ENCODE peak calls at places on chromosomes 6 and 20, in ten cellular contexts. One of them, this sample, is unnamed.

GRCh38 chr20:6269163-6269873 is 146.5 kb upstream of the FERMT1 start:
- DNase-seq in Karpas-422: peak; percentile 41
- DNase-seq in mammary epithelial cell: no peak
- DNase-seq in IMR-90: no peak
- DNase-seq in fibroblast of the aortic adventitia: no peak
- DNase-seq in kidney epithelial cell: no peak
- DNase-seq in brain microvascular endothelial cell: no peak
- DNase-seq in aorta: no peak
- DNase-seq in mesendoderm: peak; percentile 64
- DNase-seq in Caco-2: no peak
- DNase-seq in this sample: no peak

GRCh38 chr6:11093591-11094410 is at the start of gene SMIM13:
- DNase-seq in Karpas-422: peak; percentile 98
- DNase-seq in mammary epithelial cell: peak; percentile 95
- DNase-seq in IMR-90: peak; percentile 98
- DNase-seq in fibroblast of the aortic adventitia: peak; percentile 97
- DNase-seq in kidney epithelial cell: peak; percentile 93
- DNase-seq in brain microvascular endothelial cell: peak; percentile 98
- DNase-seq in aorta: peak; percentile 99
- DNase-seq in mesendoderm: peak; percentile 99
- DNase-seq in Caco-2: peak; percentile 97
- DNase-seq in this sample: peak; percentile 97

GRCh38 chr20:32820000-32820697 is 395 bp downstream of the MAPRE1 start:
- DNase-seq in Karpas-422: peak; percentile 94
- DNase-seq in mammary epithelial cell: no peak
- DNase-seq in IMR-90: peak; percentile 40
- DNase-seq in fibroblast of the aortic adventitia: peak; percentile 23
- DNase-seq in kidney epithelial cell: no peak
- DNase-seq in brain microvascular endothelial cell: no peak
- DNase-seq in aorta: no peak
- DNase-seq in mesendoderm: peak; percentile 88
- DNase-seq in Caco-2: peak; percentile 86
- DNase-seq in this sample: peak; percentile 16

GRCh38 chr6:163860194-163861081 is 445.9 kb downstream of the QKI start:
- DNase-seq in Karpas-422: no peak
- DNase-seq in mammary epithelial cell: no peak
- DNase-seq in IMR-90: peak; percentile 86
- DNase-seq in fibroblast of the aortic adventitia: peak; percentile 32
- DNase-seq in kidney epithelial cell: no peak
- DNase-seq in brain microvascular endothelial cell: peak; percentile 28
- DNase-seq in aorta: no peak
- DNase-seq in mesendoderm: no peak
- DNase-seq in Caco-2: peak; percentile 46
- DNase-seq in this sample: peak; percentile 50

GRCh38 chr6:113190170-113190569 is 667.0 kb upstream of the MARCKS start:
- DNase-seq in Karpas-422: no peak
- DNase-seq in mammary epithelial cell: no peak
- DNase-seq in IMR-90: no peak
- DNase-seq in fibroblast of the aortic adventitia: no peak
- DNase-seq in kidney epithelial cell: no peak
- DNase-seq in brain microvascular endothelial cell: no peak
- DNase-seq in aorta: no peak
- DNase-seq in mesendoderm: peak; percentile 28
- DNase-seq in Caco-2: no peak
- DNase-seq in this sample: peak; percentile 23

GRCh38 chr6:11971154-11971553 is 41.0 kb upstream of the HIVEP1 start:
- DNase-seq in Karpas-422: no peak
- DNase-seq in mammary epithelial cell: peak; percentile 14
- DNase-seq in IMR-90: peak; percentile 94
- DNase-seq in fibroblast of the aortic adventitia: peak; percentile 96
- DNase-seq in kidney epithelial cell: peak; percentile 10
- DNase-seq in brain microvascular endothelial cell: peak; percentile 94
- DNase-seq in aorta: no peak
- DNase-seq in mesendoderm: no peak
- DNase-seq in Caco-2: no peak
- DNase-seq in this sample: peak; percentile 64

GRCh38 chr6:55543633-55544309 is 35.2 kb downstream of the HMGCLL1 start:
- DNase-seq in Karpas-422: no peak
- DNase-seq in mammary epithelial cell: no peak
- DNase-seq in IMR-90: no peak
- DNase-seq in fibroblast of the aortic adventitia: no peak
- DNase-seq in kidney epithelial cell: no peak
- DNase-seq in brain microvascular endothelial cell: no peak
- DNase-seq in aorta: no peak
- DNase-seq in mesendoderm: peak; percentile 63
- DNase-seq in Caco-2: no peak
- DNase-seq in this sample: no peak

GRCh38 chr20:37534401-37535157 is 6.9 kb upstream of the BLCAP start:
- DNase-seq in Karpas-422: peak; percentile 90
- DNase-seq in mammary epithelial cell: peak; percentile 75
- DNase-seq in IMR-90: peak; percentile 77
- DNase-seq in fibroblast of the aortic adventitia: peak; percentile 89
- DNase-seq in kidney epithelial cell: no peak
- DNase-seq in brain microvascular endothelial cell: peak; percentile 86
- DNase-seq in aorta: no peak
- DNase-seq in mesendoderm: peak; percentile 77
- DNase-seq in Caco-2: peak; percentile 76
- DNase-seq in this sample: peak; percentile 83

GRCh38 chr6:161876231-161876630 is 602.4 kb upstream of the AGPAT4 start:
- DNase-seq in Karpas-422: no peak
- DNase-seq in mammary epithelial cell: no peak
- DNase-seq in IMR-90: no peak
- DNase-seq in fibroblast of the aortic adventitia: no peak
- DNase-seq in kidney epithelial cell: no peak
- DNase-seq in brain microvascular endothelial cell: no peak
- DNase-seq in aorta: no peak
- DNase-seq in mesendoderm: no peak
- DNase-seq in Caco-2: no peak
- DNase-seq in this sample: no peak

GRCh38 chr6:161884782-161885181 is 610.9 kb upstream of the AGPAT4 start:
- DNase-seq in Karpas-422: no peak
- DNase-seq in mammary epithelial cell: no peak
- DNase-seq in IMR-90: no peak
- DNase-seq in fibroblast of the aortic adventitia: no peak
- DNase-seq in kidney epithelial cell: no peak
- DNase-seq in brain microvascular endothelial cell: no peak
- DNase-seq in aorta: no peak
- DNase-seq in mesendoderm: no peak
- DNase-seq in Caco-2: no peak
- DNase-seq in this sample: no peak

GRCh38 chr6:161882196-161882595 is 608.3 kb upstream of the AGPAT4 start:
- DNase-seq in Karpas-422: no peak
- DNase-seq in mammary epithelial cell: no peak
- DNase-seq in IMR-90: no peak
- DNase-seq in fibroblast of the aortic adventitia: no peak
- DNase-seq in kidney epithelial cell: no peak
- DNase-seq in brain microvascular endothelial cell: no peak
- DNase-seq in aorta: no peak
- DNase-seq in mesendoderm: peak; percentile 38
- DNase-seq in Caco-2: no peak
- DNase-seq in this sample: no peak

GRCh38 chr6:161880070-161880469 is 606.2 kb upstream of the AGPAT4 start:
- DNase-seq in Karpas-422: no peak
- DNase-seq in mammary epithelial cell: no peak
- DNase-seq in IMR-90: no peak
- DNase-seq in fibroblast of the aortic adventitia: no peak
- DNase-seq in kidney epithelial cell: no peak
- DNase-seq in brain microvascular endothelial cell: no peak
- DNase-seq in aorta: no peak
- DNase-seq in mesendoderm: no peak
- DNase-seq in Caco-2: no peak
- DNase-seq in this sample: no peak
- H3K4me3 ChIP-seq in Karpas-422: no peak overlapping the region
- H3K4me3 ChIP-seq in mammary epithelial cell: no peak overlapping the region
- H3K4me3 ChIP-seq in IMR-90: no peak overlapping the region
- H3K4me3 ChIP-seq in fibroblast of the aortic adventitia: no peak overlapping the region
- H3K4me3 ChIP-seq in kidney epithelial cell: no peak overlapping the region
- H3K4me3 ChIP-seq in brain microvascular endothelial cell: no peak overlapping the region
- H3K4me3 ChIP-seq in aorta: no peak overlapping the region
- H3K4me3 ChIP-seq in mesendoderm: no peak overlapping the region
- H3K4me3 ChIP-seq in Caco-2: no peak overlapping the region
- H3K4me3 ChIP-seq in this sample: no peak overlapping the region

GRCh38 chr20:469746-470490 is 7.6 kb upstream of the TBC1D20 start:
- DNase-seq in Karpas-422: no peak
- DNase-seq in mammary epithelial cell: no peak
- DNase-seq in IMR-90: no peak
- DNase-seq in fibroblast of the aortic adventitia: no peak
- DNase-seq in kidney epithelial cell: no peak
- DNase-seq in brain microvascular endothelial cell: no peak
- DNase-seq in aorta: no peak
- DNase-seq in mesendoderm: no peak
- DNase-seq in Caco-2: no peak
- DNase-seq in this sample: no peak

GRCh38 chr20:472137-472846 is 10.0 kb upstream of the TBC1D20 start:
- DNase-seq in Karpas-422: no peak
- DNase-seq in mammary epithelial cell: no peak
- DNase-seq in IMR-90: no peak
- DNase-seq in fibroblast of the aortic adventitia: no peak
- DNase-seq in kidney epithelial cell: no peak
- DNase-seq in brain microvascular endothelial cell: no peak
- DNase-seq in aorta: no peak
- DNase-seq in mesendoderm: peak; percentile 63
- DNase-seq in Caco-2: no peak
- DNase-seq in this sample: no peak

GRCh38 chr20:462199-462991 is at the start of gene TBC1D20:
- DNase-seq in Karpas-422: peak; percentile 96
- DNase-seq in mammary epithelial cell: peak; percentile 81
- DNase-seq in IMR-90: peak; percentile 84
- DNase-seq in fibroblast of the aortic adventitia: peak; percentile 84
- DNase-seq in kidney epithelial cell: peak; percentile 35
- DNase-seq in brain microvascular endothelial cell: peak; percentile 64
- DNase-seq in aorta: peak; percentile 90
- DNase-seq in mesendoderm: peak; percentile 91
- DNase-seq in Caco-2: peak; percentile 84
- DNase-seq in this sample: peak; percentile 80

GRCh38 chr20:472889-473292 is 10.6 kb upstream of the TBC1D20 start:
- DNase-seq in Karpas-422: no peak
- DNase-seq in mammary epithelial cell: no peak
- DNase-seq in IMR-90: no peak
- DNase-seq in fibroblast of the aortic adventitia: no peak
- DNase-seq in kidney epithelial cell: no peak
- DNase-seq in brain microvascular endothelial cell: no peak
- DNase-seq in aorta: no peak
- DNase-seq in mesendoderm: no peak
- DNase-seq in Caco-2: no peak
- DNase-seq in this sample: no peak

GRCh38 chr20:467755-468154 is 5.4 kb upstream of the TBC1D20 start:
- DNase-seq in Karpas-422: no peak
- DNase-seq in mammary epithelial cell: no peak
- DNase-seq in IMR-90: no peak
- DNase-seq in fibroblast of the aortic adventitia: no peak
- DNase-seq in kidney epithelial cell: no peak
- DNase-seq in brain microvascular endothelial cell: no peak
- DNase-seq in aorta: no peak
- DNase-seq in mesendoderm: no peak
- DNase-seq in Caco-2: no peak
- DNase-seq in this sample: no peak
- H3K4me3 ChIP-seq in Karpas-422: no peak overlapping the region
- H3K4me3 ChIP-seq in mammary epithelial cell: no peak overlapping the region
- H3K4me3 ChIP-seq in IMR-90: no peak overlapping the region
- H3K4me3 ChIP-seq in fibroblast of the aortic adventitia: no peak overlapping the region
- H3K4me3 ChIP-seq in kidney epithelial cell: no peak overlapping the region
- H3K4me3 ChIP-seq in brain microvascular endothelial cell: no peak overlapping the region
- H3K4me3 ChIP-seq in aorta: no peak overlapping the region
- H3K4me3 ChIP-seq in mesendoderm: no peak overlapping the region
- H3K4me3 ChIP-seq in Caco-2: no peak overlapping the region
- H3K4me3 ChIP-seq in this sample: no peak overlapping the region

DNA sequence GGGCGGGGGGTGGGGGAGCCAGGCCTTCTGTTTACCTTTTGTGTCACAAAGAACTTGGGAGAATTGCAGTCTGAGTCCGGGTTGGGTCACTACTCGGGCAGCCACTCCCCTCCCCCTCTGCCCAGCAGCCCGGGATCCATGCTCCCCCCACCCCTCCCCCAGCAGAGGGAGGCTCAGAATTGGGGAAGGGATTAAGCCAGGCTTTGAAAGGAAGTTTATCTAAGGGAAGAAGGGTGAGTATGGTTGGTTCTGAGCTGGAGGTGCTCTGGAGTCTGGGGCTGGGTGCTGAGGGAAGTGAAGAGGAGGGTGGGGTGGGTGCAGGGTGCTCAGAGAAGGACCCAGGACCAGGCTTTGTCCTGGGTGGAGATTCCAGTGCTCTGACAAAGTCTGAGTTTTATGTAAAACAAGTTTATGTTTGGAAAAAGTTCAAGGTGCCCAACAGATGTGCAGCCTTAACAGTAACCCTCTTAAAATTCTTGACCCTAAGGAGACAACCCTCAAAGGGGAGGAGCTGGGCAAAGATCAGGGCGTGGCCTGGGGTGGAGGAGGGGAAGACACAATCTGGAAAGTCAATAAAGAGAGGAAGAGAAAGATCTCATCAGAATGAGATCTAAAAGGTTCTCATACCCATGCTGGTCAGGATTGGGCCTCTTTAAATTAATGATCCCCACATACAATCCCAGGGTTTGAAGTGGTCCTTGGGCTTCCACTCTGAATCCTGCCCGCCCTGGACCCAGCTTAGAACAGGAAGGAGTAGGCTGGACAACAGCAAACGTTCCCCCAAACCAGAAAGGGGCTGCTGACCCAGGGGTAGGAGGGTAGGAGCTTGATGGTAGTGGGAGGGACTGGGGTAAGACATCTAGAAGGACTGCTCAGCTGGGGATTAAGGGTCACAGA is 32.8 kb downstream of the FOXP4 start:
- DNase-seq in Karpas-422: no peak
- DNase-seq in mammary epithelial cell: no peak
- DNase-seq in IMR-90: peak; percentile 33
- DNase-seq in fibroblast of the aortic adventitia: no peak
- DNase-seq in kidney epithelial cell: no peak
- DNase-seq in brain microvascular endothelial cell: no peak
- DNase-seq in aorta: no peak
- DNase-seq in mesendoderm: peak; percentile 93
- DNase-seq in Caco-2: peak; percentile 73
- DNase-seq in this sample: no peak
- H3K4me3 ChIP-seq in Karpas-422: no peak overlapping the region
- H3K4me3 ChIP-seq in mammary epithelial cell: no peak overlapping the region
- H3K4me3 ChIP-seq in IMR-90: no peak overlapping the region
- H3K4me3 ChIP-seq in fibroblast of the aortic adventitia: no peak overlapping the region
- H3K4me3 ChIP-seq in kidney epithelial cell: no peak overlapping the region
- H3K4me3 ChIP-seq in brain microvascular endothelial cell: no peak overlapping the region
- H3K4me3 ChIP-seq in aorta: no peak overlapping the region
- H3K4me3 ChIP-seq in mesendoderm: no peak overlapping the region
- H3K4me3 ChIP-seq in Caco-2: no peak overlapping the region
- H3K4me3 ChIP-seq in this sample: no peak overlapping the region

DNA sequence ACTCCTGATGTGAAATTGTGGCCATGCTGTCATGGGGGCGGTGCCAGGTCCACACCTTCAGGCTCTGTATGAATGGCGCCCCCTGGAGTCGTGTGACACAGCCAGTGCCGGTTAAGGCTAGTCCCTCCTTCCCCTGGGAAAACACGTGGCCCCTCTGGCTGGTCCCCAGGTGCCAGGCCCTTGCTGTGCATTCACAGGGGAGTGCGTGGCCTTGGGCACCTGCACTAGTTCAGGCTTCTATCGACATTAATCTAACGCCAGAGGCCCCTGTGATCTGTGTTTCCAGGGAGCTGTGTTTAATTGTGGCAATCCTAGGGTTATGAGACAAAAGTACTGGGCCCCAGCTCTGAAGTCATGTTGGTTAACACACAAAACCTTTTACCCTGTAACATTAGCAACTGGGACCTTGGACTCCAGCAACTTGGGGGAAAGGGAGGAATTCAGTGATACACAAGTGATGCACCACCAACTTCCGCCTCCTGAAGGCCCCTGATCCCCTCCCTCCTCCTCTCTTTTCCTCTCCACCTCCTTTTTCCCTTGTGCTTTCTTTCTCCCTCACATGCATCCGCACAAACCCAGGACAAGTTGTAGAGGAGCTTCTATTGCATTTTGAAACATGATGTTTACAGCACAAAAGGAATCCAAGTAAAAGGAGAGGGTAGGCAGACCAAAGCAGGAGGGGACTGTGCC is 74.0 kb downstream of the SSR1 start:
- DNase-seq in Karpas-422: peak; percentile 96
- DNase-seq in mammary epithelial cell: peak; percentile 58
- DNase-seq in IMR-90: peak; percentile 67
- DNase-seq in fibroblast of the aortic adventitia: peak; percentile 51
- DNase-seq in kidney epithelial cell: no peak
- DNase-seq in brain microvascular endothelial cell: peak; percentile 75
- DNase-seq in aorta: peak; percentile 88
- DNase-seq in mesendoderm: peak; percentile 92
- DNase-seq in Caco-2: peak; percentile 83
- DNase-seq in this sample: peak; percentile 70
- H3K4me3 ChIP-seq in Karpas-422: no peak overlapping the region
- H3K4me3 ChIP-seq in mammary epithelial cell: no peak overlapping the region
- H3K4me3 ChIP-seq in IMR-90: no peak overlapping the region
- H3K4me3 ChIP-seq in fibroblast of the aortic adventitia: no peak overlapping the region
- H3K4me3 ChIP-seq in kidney epithelial cell: no peak overlapping the region
- H3K4me3 ChIP-seq in brain microvascular endothelial cell: no peak overlapping the region
- H3K4me3 ChIP-seq in aorta: no peak overlapping the region
- H3K4me3 ChIP-seq in mesendoderm: no peak overlapping the region
- H3K4me3 ChIP-seq in Caco-2: no peak overlapping the region
- H3K4me3 ChIP-seq in this sample: no peak overlapping the region

This sample was measured in fibroblast of mammary gland.